ENCODE peak calls at places on chromosomes 1 and 21, in five cellular contexts. S is suprapubic skin, R is BJ, T is ovary, Q is H7. A is an unnamed sample.
A peak's percentile ranks its signal among the peaks of the same experiment; 100 is the strongest.

GRCh38 chr1:23122023-23122738 is 46.5 kb downstream of the LUZP1 start:
- DNase-seq in T (no peak), R (no peak), Q (peak; percentile 39), S (no peak), A (no peak)

GRCh38 chr21:17780539-17780938 is 38.6 kb downstream of the C21orf91 start:
- DNase-seq in Q (no peak), S (no peak), R (no peak), T (no peak), A (no peak)

GRCh38 chr1:206550446-206550845 is 43.1 kb downstream of the RASSF5 start:
- DNase-seq in T (no peak), R (no peak), Q (no peak), S (no peak), A (no peak)

GRCh38 chr1:19596065-19596718 is 47.9 kb upstream of the NBL1 start:
- DNase-seq in R (no peak), S (no peak), T (no peak), Q (peak; percentile 62), A (peak; percentile 65)

GRCh38 chr1:96508226-96508625 is 213.4 kb upstream of the PTBP2 start:
- DNase-seq in Q (no peak), S (no peak), R (no peak), T (no peak), A (no peak)

GRCh38 chr1:186183970-186184628 is 191.0 kb downstream of the TPR start:
- DNase-seq in R (peak; percentile 72), S (no peak), Q (no peak), T (no peak), A (no peak)

GRCh38 chr1:64531057-64531456 is 61.1 kb downstream of the CACHD1 start:
- DNase-seq in T (no peak), R (no peak), Q (no peak), S (no peak), A (no peak)

GRCh38 chr1:93844262-93845045 is 34.6 kb downstream of the DNTTIP2 start:
- DNase-seq in Q (peak; percentile 57), S (no peak), R (no peak), T (no peak), A (peak; percentile 89)

GRCh38 chr1:147717051-147717705 is 43.2 kb downstream of the GJA5 start:
- DNase-seq in S (no peak), T (no peak), Q (no peak), R (no peak), A (no peak)

GRCh38 chr1:65904681-65905083 is 112.0 kb downstream of the PDE4B start:
- DNase-seq in R (no peak), S (no peak), T (no peak), Q (no peak), A (peak; percentile 16)

GRCh38 chr1:23166854-23167253 is 1.8 kb downstream of the LUZP1 start:
- DNase-seq in Q (no peak), R (no peak), S (no peak), T (no peak), A (no peak)

GRCh38 chr1:41486892-41487728 is 2.6 kb upstream of the EDN2 start:
- DNase-seq in T (no peak), Q (peak; percentile 84), S (no peak), R (no peak), A (peak; percentile 55)

GRCh38 chr1:117842408-117843170 is 86.8 kb downstream of the GDAP2 start:
- DNase-seq in S (no peak), Q (peak; percentile 16), R (no peak), T (no peak), A (no peak)

GRCh38 chr1:177848577-177848976 is 121.3 kb downstream of the SEC16B start:
- DNase-seq in T (no peak), Q (no peak), R (no peak), S (no peak), A (no peak)

GRCh38 chr1:60753508-60753907 is 328.9 kb upstream of the NFIA start:
- DNase-seq in T (no peak), Q (no peak), R (no peak), S (no peak), A (no peak)

GRCh38 chr1:53605181-53605580 is 133.8 kb downstream of the GLIS1 start:
- DNase-seq in T (no peak), S (peak; percentile 39), Q (no peak), R (no peak), A (no peak)

GRCh38 chr1:228066416-228066815 is 16.1 kb upstream of the ARF1 start:
- DNase-seq in R (no peak), T (no peak), Q (no peak), S (no peak), A (no peak)

GRCh38 chr1:116390195-116390594 is 17.2 kb downstream of the ATP1A1 start:
- DNase-seq in T (no peak), R (no peak), Q (no peak), S (no peak), A (no peak)
- H3K36me3 ChIP-seq in T (no peaks in the 10 kb centered on the region), R (peaks cover 29% of the 10 kb centered on the region), Q (peaks cover 48% of the 10 kb centered on the region), S (peaks cover 99% of the 10 kb centered on the region), A (peaks cover 98% of the 10 kb centered on the region)

GRCh38 chr1:37477198-37477931 is 3.0 kb downstream of the ZC3H12A start:
- DNase-seq in Q (peak; percentile 91), R (no peak), S (peak; percentile 72), T (peak; percentile 51), A (peak; percentile 67)

GRCh38 chr1:37476087-37476452 is 1.7 kb downstream of the ZC3H12A start:
- DNase-seq in Q (peak; percentile 37), T (no peak), R (no peak), S (no peak), A (no peak)

GRCh38 chr1:37475380-37476086 is 1.2 kb downstream of the ZC3H12A start:
- DNase-seq in T (peak; percentile 44), S (no peak), R (no peak), Q (peak; percentile 44), A (no peak)

GRCh38 chr1:37477946-37478345 is 3.6 kb downstream of the ZC3H12A start:
- DNase-seq in R (no peak), T (peak; percentile 35), Q (peak; percentile 67), S (no peak), A (no peak)

DNA sequence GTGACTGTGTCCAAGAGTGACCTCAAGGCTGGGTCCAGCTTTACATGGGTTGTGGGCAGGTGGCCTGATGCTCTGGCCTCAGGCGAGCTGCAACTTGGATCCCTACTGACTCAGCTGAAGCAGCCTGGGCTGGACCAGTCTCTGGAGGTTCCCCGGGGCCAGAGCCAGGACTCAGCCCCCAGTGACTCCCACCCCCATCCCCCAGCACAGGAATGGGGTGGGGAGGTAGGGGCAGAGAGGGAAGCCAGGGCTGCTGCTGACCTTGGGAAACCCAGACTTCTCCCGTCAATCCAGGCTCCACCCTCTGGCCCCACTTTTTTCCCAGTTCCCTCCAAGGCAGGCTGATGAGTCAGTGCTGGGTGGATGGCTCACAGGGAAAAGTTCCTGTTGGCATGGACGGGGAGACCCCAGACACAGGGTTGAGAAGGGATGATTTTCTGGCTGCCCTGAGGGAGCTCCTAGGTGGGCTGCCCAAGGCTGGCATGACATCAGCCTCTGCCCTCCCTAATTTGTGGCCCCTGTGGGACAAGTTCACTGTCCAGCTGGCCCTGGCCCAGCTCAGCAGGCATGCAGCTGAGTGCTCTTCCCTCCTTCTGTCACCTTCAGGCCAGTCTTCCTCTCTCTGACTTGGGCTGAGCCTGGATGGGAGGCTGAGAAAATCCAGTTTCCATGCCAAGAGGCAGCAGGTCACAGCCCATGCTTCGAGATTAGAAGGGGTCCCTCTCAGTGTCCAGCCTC is 2.2 kb downstream of the ZC3H12A start:
- DNase-seq in S (peak; percentile 87), R (no peak), Q (peak; percentile 57), T (peak; percentile 86), A (no peak)
- H3K36me3 ChIP-seq in S (peaks cover 22% of the 10 kb centered on the region), R (peaks cover 19% of the 10 kb centered on the region), Q (peaks cover 24% of the 10 kb centered on the region), T (no peaks in the 10 kb centered on the region), A (peaks cover 19% of the 10 kb centered on the region)

GRCh38 chr21:31667639-31668038 is 8.1 kb downstream of the SOD1 start:
- DNase-seq in T (no peak), R (no peak), Q (no peak), S (no peak), A (no peak)

GRCh38 chr21:31671146-31671716 is 11.7 kb downstream of the SOD1 start:
- DNase-seq in R (no peak), T (no peak), S (no peak), Q (no peak), A (no peak)

GRCh38 chr21:31668651-31669491 is 9.4 kb downstream of the SOD1 start:
- DNase-seq in R (no peak), T (no peak), Q (no peak), S (no peak), A (no peak)

GRCh38 chr21:31671931-31672330 is 12.4 kb downstream of the SOD1 start:
- DNase-seq in T (peak; percentile 30), R (no peak), S (no peak), Q (peak; percentile 58), A (no peak)

DNA sequence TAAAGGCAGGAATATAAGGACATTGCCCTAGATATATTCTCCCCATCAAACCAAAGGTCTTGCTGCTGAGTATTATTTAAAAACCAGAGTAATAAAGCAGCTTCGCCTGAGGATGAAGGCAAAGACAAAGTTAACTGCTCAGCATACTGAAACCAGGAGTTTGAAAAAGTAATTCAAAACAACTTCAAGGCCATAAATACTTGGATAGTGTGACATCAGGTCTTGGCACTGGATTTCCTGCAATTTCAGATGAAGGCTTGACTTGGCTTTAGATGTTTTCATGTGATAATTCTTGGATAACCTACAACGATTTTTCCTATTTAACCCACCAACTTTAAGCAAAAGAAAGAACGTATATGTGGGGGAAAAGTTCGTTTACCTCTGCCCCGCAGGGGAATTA is 10.6 kb downstream of the SOD1 start:
- DNase-seq in Q (no peak), S (no peak), T (no peak), R (no peak), A (no peak)
- H3K36me3 ChIP-seq in Q (peaks cover 3% of the 10 kb centered on the region), S (peaks cover 34% of the 10 kb centered on the region), T (no peaks in the 10 kb centered on the region), R (peaks cover 11% of the 10 kb centered on the region), A (peaks cover 25% of the 10 kb centered on the region)

DNA sequence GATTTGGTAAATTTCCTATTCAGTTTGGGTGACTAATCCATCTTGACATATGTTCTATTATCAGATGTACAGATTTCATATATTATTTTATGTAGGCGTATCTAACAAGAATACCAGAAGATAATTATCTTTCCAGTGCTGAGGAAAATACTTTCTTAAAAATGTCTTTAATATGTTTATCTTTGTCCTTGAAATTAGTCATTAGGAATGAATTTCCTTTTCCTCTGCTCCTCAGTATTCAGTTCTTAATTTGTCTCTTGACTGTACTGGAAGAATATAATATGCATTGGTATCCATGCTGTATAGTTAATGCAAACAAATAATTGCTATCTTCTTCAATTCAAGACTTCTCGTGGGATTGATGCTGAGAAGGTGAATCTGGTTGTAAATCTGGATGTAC is 6.6 kb downstream of the DDX20 start:
- DNase-seq in S (no peak), T (no peak), R (no peak), Q (no peak), A (no peak)
- H3K36me3 ChIP-seq in S (peaks cover 65% of the 10 kb centered on the region), T (no peaks in the 10 kb centered on the region), R (peaks cover 5% of the 10 kb centered on the region), Q (peaks cover 40% of the 10 kb centered on the region), A (peaks cover 74% of the 10 kb centered on the region)

A was measured in cardiac muscle cell.